ENCODE peak calls at places on chromosomes 6 and 20, in eight cellular contexts. One of them, this sample, is unnamed. For H3K36me3, the result is how much of the 10 kb centered on the place peaks cover.

GRCh38 chr20:62772994-62773858 is 23.0 kb upstream of the MRGBP start:
- DNase-seq in Panc1: no peak
- DNase-seq in tibial artery: no peak
- DNase-seq in ascending aorta: no peak
- DNase-seq in mammary epithelial cell: peak
- DNase-seq in osteoblast: peak
- DNase-seq in neural progenitor cell: no peak
- DNase-seq in stomach: no peak
- DNase-seq in this sample: no peak

GRCh38 chr20:58081842-58082241 is 146.6 kb downstream of the ANKRD60 start:
- DNase-seq in ascending aorta: no peak
- DNase-seq in Panc1: no peak
- DNase-seq in neural progenitor cell: no peak
- DNase-seq in stomach: no peak
- DNase-seq in tibial artery: no peak
- DNase-seq in osteoblast: peak
- DNase-seq in mammary epithelial cell: peak
- DNase-seq in this sample: no peak

GRCh38 chr6:37110455-37111155 is 59.3 kb upstream of the PIM1 start:
- DNase-seq in Panc1: no peak
- DNase-seq in osteoblast: no peak
- DNase-seq in mammary epithelial cell: no peak
- DNase-seq in ascending aorta: no peak
- DNase-seq in stomach: no peak
- DNase-seq in neural progenitor cell: no peak
- DNase-seq in tibial artery: no peak
- DNase-seq in this sample: no peak

GRCh38 chr6:168603234-168603633 is 162.2 kb downstream of the SMOC2 start:
- DNase-seq in neural progenitor cell: no peak
- DNase-seq in mammary epithelial cell: no peak
- DNase-seq in stomach: no peak
- DNase-seq in tibial artery: peak
- DNase-seq in Panc1: no peak
- DNase-seq in ascending aorta: no peak
- DNase-seq in osteoblast: no peak
- DNase-seq in this sample: no peak

GRCh38 chr6:129543981-129544380 is 166.0 kb downstream of the ARHGAP18 start:
- DNase-seq in neural progenitor cell: no peak
- DNase-seq in osteoblast: no peak
- DNase-seq in ascending aorta: no peak
- DNase-seq in Panc1: no peak
- DNase-seq in mammary epithelial cell: no peak
- DNase-seq in stomach: no peak
- DNase-seq in tibial artery: no peak
- DNase-seq in this sample: no peak

GRCh38 chr6:1686117-1687098 is 76.7 kb downstream of the FOXC1 start:
- DNase-seq in tibial artery: no peak
- DNase-seq in osteoblast: peak
- DNase-seq in Panc1: peak
- DNase-seq in ascending aorta: no peak
- DNase-seq in stomach: peak
- DNase-seq in neural progenitor cell: no peak
- DNase-seq in mammary epithelial cell: peak
- DNase-seq in this sample: peak

GRCh38 chr6:129638055-129639019 is 71.6 kb downstream of the ARHGAP18 start:
- DNase-seq in osteoblast: no peak
- DNase-seq in mammary epithelial cell: no peak
- DNase-seq in neural progenitor cell: no peak
- DNase-seq in stomach: no peak
- DNase-seq in tibial artery: no peak
- DNase-seq in ascending aorta: no peak
- DNase-seq in Panc1: no peak
- DNase-seq in this sample: no peak

GRCh38 chr6:138931660-138932059 is 56.4 kb downstream of the REPS1 start:
- DNase-seq in osteoblast: no peak
- DNase-seq in neural progenitor cell: no peak
- DNase-seq in tibial artery: no peak
- DNase-seq in stomach: no peak
- DNase-seq in mammary epithelial cell: no peak
- DNase-seq in Panc1: no peak
- DNase-seq in ascending aorta: no peak
- DNase-seq in this sample: no peak

GRCh38 chr20:31569163-31570020 is 35.7 kb upstream of the ID1 start:
- DNase-seq in tibial artery: peak
- DNase-seq in ascending aorta: no peak
- DNase-seq in mammary epithelial cell: peak
- DNase-seq in osteoblast: peak
- DNase-seq in stomach: peak
- DNase-seq in Panc1: no peak
- DNase-seq in neural progenitor cell: peak
- DNase-seq in this sample: no peak

GRCh38 chr6:85544776-85545175 is 48.9 kb downstream of the SNX14 start:
- DNase-seq in osteoblast: no peak
- DNase-seq in mammary epithelial cell: no peak
- DNase-seq in tibial artery: no peak
- DNase-seq in Panc1: no peak
- DNase-seq in neural progenitor cell: no peak
- DNase-seq in stomach: no peak
- DNase-seq in ascending aorta: no peak
- DNase-seq in this sample: no peak

GRCh38 chr6:150331344-150331743 is 37.5 kb upstream of the IYD start:
- DNase-seq in mammary epithelial cell: no peak
- DNase-seq in ascending aorta: no peak
- DNase-seq in Panc1: no peak
- DNase-seq in tibial artery: no peak
- DNase-seq in neural progenitor cell: no peak
- DNase-seq in stomach: no peak
- DNase-seq in osteoblast: no peak
- DNase-seq in this sample: no peak

GRCh38 chr20:50900261-50900660 is 31.0 kb downstream of the ADNP start:
- DNase-seq in mammary epithelial cell: no peak
- DNase-seq in tibial artery: no peak
- DNase-seq in osteoblast: no peak
- DNase-seq in ascending aorta: no peak
- DNase-seq in neural progenitor cell: no peak
- DNase-seq in Panc1: peak
- DNase-seq in stomach: no peak
- DNase-seq in this sample: no peak
- H3K36me3 ChIP-seq in mammary epithelial cell: under half
- H3K36me3 ChIP-seq in tibial artery: under half
- H3K36me3 ChIP-seq in osteoblast: half or more
- H3K36me3 ChIP-seq in ascending aorta: under half
- H3K36me3 ChIP-seq in neural progenitor cell: under half
- H3K36me3 ChIP-seq in Panc1: under half
- H3K36me3 ChIP-seq in stomach: half or more
- H3K36me3 ChIP-seq in this sample: under half

GRCh38 chr6:81750201-81750600 is 2.3 kb downstream of the TENT5A start:
- DNase-seq in osteoblast: no peak
- DNase-seq in Panc1: no peak
- DNase-seq in tibial artery: no peak
- DNase-seq in ascending aorta: no peak
- DNase-seq in neural progenitor cell: no peak
- DNase-seq in mammary epithelial cell: no peak
- DNase-seq in stomach: no peak
- DNase-seq in this sample: no peak

GRCh38 chr6:81751388-81752083 is 945 bp downstream of the TENT5A start:
- DNase-seq in stomach: peak
- DNase-seq in tibial artery: peak
- DNase-seq in mammary epithelial cell: peak
- DNase-seq in neural progenitor cell: peak
- DNase-seq in Panc1: no peak
- DNase-seq in osteoblast: no peak
- DNase-seq in ascending aorta: no peak
- DNase-seq in this sample: peak

GRCh38 chr6:81748946-81749345 is 3.5 kb downstream of the TENT5A start:
- DNase-seq in ascending aorta: no peak
- DNase-seq in Panc1: no peak
- DNase-seq in stomach: no peak
- DNase-seq in tibial artery: no peak
- DNase-seq in mammary epithelial cell: no peak
- DNase-seq in neural progenitor cell: no peak
- DNase-seq in osteoblast: no peak
- DNase-seq in this sample: no peak

GRCh38 chr6:81750660-81751387 is 1.7 kb downstream of the TENT5A start:
- DNase-seq in osteoblast: peak
- DNase-seq in stomach: no peak
- DNase-seq in neural progenitor cell: peak
- DNase-seq in tibial artery: no peak
- DNase-seq in Panc1: no peak
- DNase-seq in mammary epithelial cell: peak
- DNase-seq in ascending aorta: no peak
- DNase-seq in this sample: no peak

GRCh38 chr6:81749704-81750103 is 2.8 kb downstream of the TENT5A start:
- DNase-seq in stomach: no peak
- DNase-seq in osteoblast: no peak
- DNase-seq in tibial artery: no peak
- DNase-seq in mammary epithelial cell: no peak
- DNase-seq in neural progenitor cell: no peak
- DNase-seq in Panc1: no peak
- DNase-seq in ascending aorta: no peak
- DNase-seq in this sample: no peak
- TF ChIP-seq CTCF in stomach: no peak
- TF ChIP-seq CTCF in osteoblast: no peak
- TF ChIP-seq CTCF in tibial artery: no peak
- TF ChIP-seq CTCF in mammary epithelial cell: no peak
- TF ChIP-seq CTCF in neural progenitor cell: no peak
- TF ChIP-seq CTCF in Panc1: no peak
- TF ChIP-seq CTCF in ascending aorta: no peak
- TF ChIP-seq CTCF in this sample: no peak

DNA sequence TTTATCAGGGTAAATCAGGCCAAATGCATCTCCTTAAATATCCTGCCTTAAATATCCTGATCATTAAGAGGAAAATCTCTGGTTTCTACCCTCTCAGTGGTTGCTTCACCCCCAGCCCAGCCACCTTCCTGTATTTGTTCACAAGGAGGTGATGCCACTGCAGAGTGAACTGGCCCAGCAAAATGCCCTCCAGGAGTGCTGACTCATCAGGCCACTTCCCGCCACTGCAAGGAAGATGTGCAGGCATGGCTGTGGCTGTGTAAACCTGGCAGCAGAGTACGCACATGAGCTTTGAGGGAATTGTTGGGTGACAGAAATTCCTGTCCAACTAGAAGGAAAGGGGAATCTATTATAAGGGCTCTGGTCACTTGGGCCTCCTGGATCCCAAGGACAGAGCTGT is 13.8 kb downstream of the NQO2 start:
- DNase-seq in mammary epithelial cell: peak
- DNase-seq in tibial artery: no peak
- DNase-seq in stomach: peak
- DNase-seq in ascending aorta: no peak
- DNase-seq in neural progenitor cell: no peak
- DNase-seq in Panc1: no peak
- DNase-seq in osteoblast: peak
- DNase-seq in this sample: peak
- H3K36me3 ChIP-seq in mammary epithelial cell: under half
- H3K36me3 ChIP-seq in tibial artery: half or more
- H3K36me3 ChIP-seq in stomach: half or more
- H3K36me3 ChIP-seq in ascending aorta: half or more
- H3K36me3 ChIP-seq in neural progenitor cell: under half
- H3K36me3 ChIP-seq in Panc1: under half
- H3K36me3 ChIP-seq in osteoblast: under half
- H3K36me3 ChIP-seq in this sample: half or more

GRCh38 chr6:113190170-113190569 is 667.0 kb upstream of the MARCKS start:
- DNase-seq in ascending aorta: no peak
- DNase-seq in Panc1: no peak
- DNase-seq in tibial artery: no peak
- DNase-seq in mammary epithelial cell: no peak
- DNase-seq in stomach: no peak
- DNase-seq in neural progenitor cell: peak
- DNase-seq in osteoblast: no peak
- DNase-seq in this sample: no peak
- TF ChIP-seq CTCF in ascending aorta: no peak
- TF ChIP-seq CTCF in Panc1: peak
- TF ChIP-seq CTCF in tibial artery: no peak
- TF ChIP-seq CTCF in mammary epithelial cell: peak
- TF ChIP-seq CTCF in stomach: no peak
- TF ChIP-seq CTCF in neural progenitor cell: peak
- TF ChIP-seq CTCF in osteoblast: no peak
- TF ChIP-seq CTCF in this sample: no peak

This sample was measured in right atrium auricular region.